ENCODE peak calls at places on chromosomes 2 and 18, in six cellular contexts. One of them, this sample, is unnamed.

GRCh38 chr18:24026457-24026856 is 11.9 kb downstream of the TTC39C start:
- DNase-seq in NAMALWA: no peak
- DNase-seq in GM23248: no peak
- DNase-seq in NCI-H460: no peak
- DNase-seq in skeletal muscle cell: no peak
- DNase-seq in stimulated activated CD8-positive, alpha-beta memory T cell treated with anti-CD3 and anti-CD28 coated beads, Interleukin-7, amount 100 ng/mL, for 1 hour: no peak
- DNase-seq in this sample: no peak

GRCh38 chr2:228763600-228763999 is 507.5 kb downstream of the PID1 start:
- DNase-seq in NCI-H460: no peak
- DNase-seq in NAMALWA: no peak
- DNase-seq in stimulated activated CD8-positive, alpha-beta memory T cell treated with anti-CD3 and anti-CD28 coated beads, Interleukin-7, amount 100 ng/mL, for 1 hour: no peak
- DNase-seq in GM23248: no peak
- DNase-seq in skeletal muscle cell: no peak
- DNase-seq in this sample: no peak

GRCh38 chr2:2728635-2729034 is 397.6 kb upstream of the MYT1L start:
- DNase-seq in stimulated activated CD8-positive, alpha-beta memory T cell treated with anti-CD3 and anti-CD28 coated beads, Interleukin-7, amount 100 ng/mL, for 1 hour: no peak
- DNase-seq in skeletal muscle cell: no peak
- DNase-seq in NAMALWA: no peak
- DNase-seq in NCI-H460: no peak
- DNase-seq in GM23248: no peak
- DNase-seq in this sample: no peak

GRCh38 chr2:22037274-22037673 is 913.5 kb downstream of the TDRD15 start:
- DNase-seq in NCI-H460: no peak
- DNase-seq in skeletal muscle cell: no peak
- DNase-seq in GM23248: no peak
- DNase-seq in stimulated activated CD8-positive, alpha-beta memory T cell treated with anti-CD3 and anti-CD28 coated beads, Interleukin-7, amount 100 ng/mL, for 1 hour: no peak
- DNase-seq in NAMALWA: no peak
- DNase-seq in this sample: no peak

GRCh38 chr2:98027955-98028593 is 32.3 kb upstream of the TMEM131 start:
- DNase-seq in skeletal muscle cell: no peak
- DNase-seq in stimulated activated CD8-positive, alpha-beta memory T cell treated with anti-CD3 and anti-CD28 coated beads, Interleukin-7, amount 100 ng/mL, for 1 hour: no peak
- DNase-seq in GM23248: peak
- DNase-seq in NCI-H460: no peak
- DNase-seq in NAMALWA: no peak
- DNase-seq in this sample: no peak

GRCh38 chr2:226187126-226187525 is 612.5 kb downstream of the IRS1 start:
- DNase-seq in stimulated activated CD8-positive, alpha-beta memory T cell treated with anti-CD3 and anti-CD28 coated beads, Interleukin-7, amount 100 ng/mL, for 1 hour: no peak
- DNase-seq in GM23248: peak
- DNase-seq in skeletal muscle cell: no peak
- DNase-seq in NCI-H460: no peak
- DNase-seq in NAMALWA: no peak
- DNase-seq in this sample: no peak

GRCh38 chr2:120814352-120814751 is 78.7 kb downstream of the GLI2 start:
- DNase-seq in GM23248: no peak
- DNase-seq in skeletal muscle cell: no peak
- DNase-seq in NCI-H460: no peak
- DNase-seq in NAMALWA: no peak
- DNase-seq in stimulated activated CD8-positive, alpha-beta memory T cell treated with anti-CD3 and anti-CD28 coated beads, Interleukin-7, amount 100 ng/mL, for 1 hour: no peak
- DNase-seq in this sample: no peak

GRCh38 chr2:10691521-10691920 is 1.7 kb upstream of the NOL10 start:
- DNase-seq in GM23248: no peak
- DNase-seq in stimulated activated CD8-positive, alpha-beta memory T cell treated with anti-CD3 and anti-CD28 coated beads, Interleukin-7, amount 100 ng/mL, for 1 hour: no peak
- DNase-seq in NAMALWA: no peak
- DNase-seq in NCI-H460: no peak
- DNase-seq in skeletal muscle cell: no peak
- DNase-seq in this sample: no peak

GRCh38 chr18:5628512-5629255 is 84.9 kb upstream of the EPB41L3 start:
- DNase-seq in NAMALWA: no peak
- DNase-seq in NCI-H460: peak
- DNase-seq in skeletal muscle cell: no peak
- DNase-seq in GM23248: peak
- DNase-seq in stimulated activated CD8-positive, alpha-beta memory T cell treated with anti-CD3 and anti-CD28 coated beads, Interleukin-7, amount 100 ng/mL, for 1 hour: no peak
- DNase-seq in this sample: peak

GRCh38 chr2:20241973-20242726 is 17.2 kb upstream of the SDC1 start:
- DNase-seq in GM23248: no peak
- DNase-seq in NCI-H460: no peak
- DNase-seq in skeletal muscle cell: no peak
- DNase-seq in NAMALWA: no peak
- DNase-seq in stimulated activated CD8-positive, alpha-beta memory T cell treated with anti-CD3 and anti-CD28 coated beads, Interleukin-7, amount 100 ng/mL, for 1 hour: no peak
- DNase-seq in this sample: no peak

GRCh38 chr2:153872311-153873061 is 764 bp downstream of the GALNT13 start:
- DNase-seq in NCI-H460: no peak
- DNase-seq in GM23248: peak
- DNase-seq in stimulated activated CD8-positive, alpha-beta memory T cell treated with anti-CD3 and anti-CD28 coated beads, Interleukin-7, amount 100 ng/mL, for 1 hour: no peak
- DNase-seq in skeletal muscle cell: no peak
- DNase-seq in NAMALWA: no peak
- DNase-seq in this sample: no peak

GRCh38 chr2:232300894-232301387 is 77.6 kb upstream of the ALPP start:
- DNase-seq in NCI-H460: peak
- DNase-seq in skeletal muscle cell: no peak
- DNase-seq in stimulated activated CD8-positive, alpha-beta memory T cell treated with anti-CD3 and anti-CD28 coated beads, Interleukin-7, amount 100 ng/mL, for 1 hour: no peak
- DNase-seq in GM23248: peak
- DNase-seq in NAMALWA: no peak
- DNase-seq in this sample: no peak

GRCh38 chr2:240972636-240973521 is 25.5 kb upstream of the SNED1 start:
- DNase-seq in NCI-H460: no peak
- DNase-seq in GM23248: peak
- DNase-seq in stimulated activated CD8-positive, alpha-beta memory T cell treated with anti-CD3 and anti-CD28 coated beads, Interleukin-7, amount 100 ng/mL, for 1 hour: no peak
- DNase-seq in skeletal muscle cell: no peak
- DNase-seq in NAMALWA: no peak
- DNase-seq in this sample: no peak

This sample was measured in omental fat pad.